ENCODE peak calls at places on chromosomes 1 and 21, in ten cellular contexts. One of them, this sample, is unnamed.

GRCh38 chr1:19597463-19598309 is 46.4 kb upstream of the NBL1 start:
- DNase-seq in colonic mucosa: peak; percentile 56
- DNase-seq in cardiac muscle cell: peak; percentile 62
- DNase-seq in body of pancreas: peak; percentile 46
- DNase-seq in neural progenitor cell: no peak
- DNase-seq in mesendoderm: peak; percentile 61
- DNase-seq in IMR-90: peak; percentile 47
- DNase-seq in transverse colon: no peak
- DNase-seq in HCT116: peak; percentile 19
- DNase-seq in breast epithelium: no peak
- DNase-seq in this sample: no peak

GRCh38 chr1:1422465-1423244 is 1.6 kb upstream of the ANKRD65 start:
- DNase-seq in colonic mucosa: no peak
- DNase-seq in cardiac muscle cell: no peak
- DNase-seq in body of pancreas: no peak
- DNase-seq in neural progenitor cell: no peak
- DNase-seq in mesendoderm: peak; percentile 99
- DNase-seq in IMR-90: peak; percentile 50
- DNase-seq in transverse colon: no peak
- DNase-seq in HCT116: no peak
- DNase-seq in breast epithelium: no peak
- DNase-seq in this sample: peak; percentile 69

GRCh38 chr1:64574301-64574700 is 104.4 kb downstream of the CACHD1 start:
- DNase-seq in colonic mucosa: no peak
- DNase-seq in cardiac muscle cell: no peak
- DNase-seq in body of pancreas: no peak
- DNase-seq in neural progenitor cell: no peak
- DNase-seq in mesendoderm: no peak
- DNase-seq in IMR-90: peak; percentile 21
- DNase-seq in transverse colon: no peak
- DNase-seq in HCT116: no peak
- DNase-seq in breast epithelium: no peak
- DNase-seq in this sample: no peak

GRCh38 chr1:65208577-65208976 is 60.6 kb downstream of the AK4 start:
- DNase-seq in colonic mucosa: no peak
- DNase-seq in cardiac muscle cell: no peak
- DNase-seq in body of pancreas: no peak
- DNase-seq in neural progenitor cell: no peak
- DNase-seq in mesendoderm: no peak
- DNase-seq in IMR-90: no peak
- DNase-seq in transverse colon: no peak
- DNase-seq in HCT116: no peak
- DNase-seq in breast epithelium: no peak
- DNase-seq in this sample: no peak

GRCh38 chr1:30088594-30089556 is 634.5 kb downstream of the MATN1 start:
- DNase-seq in colonic mucosa: peak; percentile 80
- DNase-seq in cardiac muscle cell: peak; percentile 9
- DNase-seq in body of pancreas: peak; percentile 29
- DNase-seq in neural progenitor cell: no peak
- DNase-seq in mesendoderm: no peak
- DNase-seq in IMR-90: no peak
- DNase-seq in transverse colon: peak; percentile 73
- DNase-seq in HCT116: no peak
- DNase-seq in breast epithelium: no peak
- DNase-seq in this sample: peak; percentile 56

GRCh38 chr1:153387785-153388184 is 3.1 kb downstream of the S100A8 start:
- DNase-seq in colonic mucosa: no peak
- DNase-seq in cardiac muscle cell: no peak
- DNase-seq in body of pancreas: no peak
- DNase-seq in neural progenitor cell: no peak
- DNase-seq in mesendoderm: no peak
- DNase-seq in IMR-90: no peak
- DNase-seq in transverse colon: no peak
- DNase-seq in HCT116: no peak
- DNase-seq in breast epithelium: no peak
- DNase-seq in this sample: no peak

GRCh38 chr1:201536542-201536941 is 2.4 kb upstream of the NAV1 start:
- DNase-seq in colonic mucosa: no peak
- DNase-seq in cardiac muscle cell: peak; percentile 75
- DNase-seq in body of pancreas: no peak
- DNase-seq in neural progenitor cell: no peak
- DNase-seq in mesendoderm: no peak
- DNase-seq in IMR-90: peak; percentile 92
- DNase-seq in transverse colon: peak; percentile 43
- DNase-seq in HCT116: peak; percentile 35
- DNase-seq in breast epithelium: no peak
- DNase-seq in this sample: peak; percentile 35

GRCh38 chr1:76125441-76126215 is 51.1 kb downstream of the ST6GALNAC3 start:
- DNase-seq in colonic mucosa: no peak
- DNase-seq in cardiac muscle cell: no peak
- DNase-seq in body of pancreas: no peak
- DNase-seq in neural progenitor cell: no peak
- DNase-seq in mesendoderm: no peak
- DNase-seq in IMR-90: no peak
- DNase-seq in transverse colon: no peak
- DNase-seq in HCT116: no peak
- DNase-seq in breast epithelium: no peak
- DNase-seq in this sample: no peak

GRCh38 chr1:204837440-204838084 is 33.1 kb upstream of the NFASC start:
- DNase-seq in colonic mucosa: peak; percentile 40
- DNase-seq in cardiac muscle cell: peak; percentile 69
- DNase-seq in body of pancreas: peak; percentile 46
- DNase-seq in neural progenitor cell: peak; percentile 90
- DNase-seq in mesendoderm: peak; percentile 89
- DNase-seq in IMR-90: peak; percentile 52
- DNase-seq in transverse colon: no peak
- DNase-seq in HCT116: no peak
- DNase-seq in breast epithelium: no peak
- DNase-seq in this sample: peak; percentile 66

GRCh38 chr1:200982071-200982945 is 41.2 kb downstream of the KIF21B start:
- DNase-seq in colonic mucosa: no peak
- DNase-seq in cardiac muscle cell: peak; percentile 92
- DNase-seq in body of pancreas: no peak
- DNase-seq in neural progenitor cell: no peak
- DNase-seq in mesendoderm: no peak
- DNase-seq in IMR-90: peak; percentile 52
- DNase-seq in transverse colon: no peak
- DNase-seq in HCT116: no peak
- DNase-seq in breast epithelium: no peak
- DNase-seq in this sample: peak; percentile 40

GRCh38 chr1:111203681-111204210 is 3.3 kb upstream of the DENND2D start:
- DNase-seq in colonic mucosa: peak; percentile 88
- DNase-seq in cardiac muscle cell: peak; percentile 74
- DNase-seq in body of pancreas: peak; percentile 87
- DNase-seq in neural progenitor cell: no peak
- DNase-seq in mesendoderm: no peak
- DNase-seq in IMR-90: no peak
- DNase-seq in transverse colon: peak; percentile 92
- DNase-seq in HCT116: peak; percentile 51
- DNase-seq in breast epithelium: peak; percentile 75
- DNase-seq in this sample: no peak

GRCh38 chr21:39009587-39010225 is 173.5 kb downstream of the PSMG1 start:
- DNase-seq in colonic mucosa: no peak
- DNase-seq in cardiac muscle cell: no peak
- DNase-seq in body of pancreas: no peak
- DNase-seq in neural progenitor cell: no peak
- DNase-seq in mesendoderm: no peak
- DNase-seq in IMR-90: no peak
- DNase-seq in transverse colon: no peak
- DNase-seq in HCT116: no peak
- DNase-seq in breast epithelium: no peak
- DNase-seq in this sample: no peak

GRCh38 chr1:81213279-81213678 is 587.5 kb upstream of the ADGRL2 start:
- DNase-seq in colonic mucosa: no peak
- DNase-seq in cardiac muscle cell: no peak
- DNase-seq in body of pancreas: no peak
- DNase-seq in neural progenitor cell: no peak
- DNase-seq in mesendoderm: peak; percentile 51
- DNase-seq in IMR-90: no peak
- DNase-seq in transverse colon: no peak
- DNase-seq in HCT116: no peak
- DNase-seq in breast epithelium: no peak
- DNase-seq in this sample: no peak

GRCh38 chr1:156336242-156336641 is 1.9 kb downstream of the CCT3 start:
- DNase-seq in colonic mucosa: no peak
- DNase-seq in cardiac muscle cell: peak; percentile 6
- DNase-seq in body of pancreas: no peak
- DNase-seq in neural progenitor cell: peak; percentile 16
- DNase-seq in mesendoderm: peak; percentile 13
- DNase-seq in IMR-90: no peak
- DNase-seq in transverse colon: no peak
- DNase-seq in HCT116: peak; percentile 19
- DNase-seq in breast epithelium: no peak
- DNase-seq in this sample: no peak

GRCh38 chr1:92577251-92577895 is 90.6 kb upstream of the GFI1 start:
- DNase-seq in colonic mucosa: no peak
- DNase-seq in cardiac muscle cell: peak; percentile 73
- DNase-seq in body of pancreas: no peak
- DNase-seq in neural progenitor cell: peak; percentile 7
- DNase-seq in mesendoderm: no peak
- DNase-seq in IMR-90: peak; percentile 29
- DNase-seq in transverse colon: no peak
- DNase-seq in HCT116: no peak
- DNase-seq in breast epithelium: no peak
- DNase-seq in this sample: no peak

GRCh38 chr1:25198731-25199231 is 33.5 kb downstream of the SYF2 start:
- DNase-seq in colonic mucosa: peak; percentile 51
- DNase-seq in cardiac muscle cell: peak; percentile 12
- DNase-seq in body of pancreas: peak; percentile 50
- DNase-seq in neural progenitor cell: peak; percentile 41
- DNase-seq in mesendoderm: no peak
- DNase-seq in IMR-90: no peak
- DNase-seq in transverse colon: peak; percentile 53
- DNase-seq in HCT116: no peak
- DNase-seq in breast epithelium: peak; percentile 93
- DNase-seq in this sample: peak; percentile 45

DNA sequence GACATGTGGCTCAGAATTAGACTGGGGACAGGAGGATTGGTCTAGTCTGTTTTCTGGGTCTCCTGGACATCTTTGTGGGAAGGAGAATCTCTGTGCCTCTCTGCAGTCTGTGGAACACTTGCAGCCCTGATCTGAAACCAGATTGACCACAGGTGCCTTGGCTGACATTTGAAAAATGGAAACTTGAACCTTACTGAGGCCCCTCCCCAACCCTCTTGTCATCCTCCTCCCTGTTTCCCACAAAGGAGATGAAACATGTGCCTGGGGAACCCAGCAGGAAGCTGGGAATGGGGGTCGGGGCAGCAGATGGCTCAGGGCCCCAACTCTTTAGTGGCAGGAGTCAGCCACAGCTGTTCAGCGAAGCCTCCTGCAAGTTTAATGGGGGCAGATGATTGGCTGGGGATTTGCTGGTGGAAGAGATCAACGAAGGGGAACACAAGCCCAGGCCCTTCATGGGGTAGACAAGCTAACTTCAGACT is 18.1 kb downstream of the VASH2 start:
- DNase-seq in colonic mucosa: no peak
- DNase-seq in cardiac muscle cell: no peak
- DNase-seq in body of pancreas: no peak
- DNase-seq in neural progenitor cell: no peak
- DNase-seq in mesendoderm: no peak
- DNase-seq in IMR-90: no peak
- DNase-seq in transverse colon: no peak
- DNase-seq in HCT116: no peak
- DNase-seq in breast epithelium: no peak
- DNase-seq in this sample: peak; percentile 99
- H3K27ac ChIP-seq in colonic mucosa: no peak overlapping the region
- H3K27ac ChIP-seq in cardiac muscle cell: no peak overlapping the region
- H3K27ac ChIP-seq in body of pancreas: no peak overlapping the region
- H3K27ac ChIP-seq in neural progenitor cell: no peak overlapping the region
- H3K27ac ChIP-seq in mesendoderm: no peak overlapping the region
- H3K27ac ChIP-seq in IMR-90: no peak overlapping the region
- H3K27ac ChIP-seq in transverse colon: no peak overlapping the region
- H3K27ac ChIP-seq in HCT116: no peak overlapping the region
- H3K27ac ChIP-seq in breast epithelium: no peak overlapping the region
- H3K27ac ChIP-seq in this sample: peak overlapping the region; percentile 97

GRCh38 chr1:172451002-172451443 is 7.2 kb upstream of the PIGC start:
- DNase-seq in colonic mucosa: peak; percentile 26
- DNase-seq in cardiac muscle cell: peak; percentile 53
- DNase-seq in body of pancreas: peak; percentile 65
- DNase-seq in neural progenitor cell: no peak
- DNase-seq in mesendoderm: no peak
- DNase-seq in IMR-90: peak; percentile 79
- DNase-seq in transverse colon: no peak
- DNase-seq in HCT116: no peak
- DNase-seq in breast epithelium: no peak
- DNase-seq in this sample: no peak
- H3K27ac ChIP-seq in colonic mucosa: no peak overlapping the region
- H3K27ac ChIP-seq in cardiac muscle cell: peak overlapping the region; percentile 84
- H3K27ac ChIP-seq in body of pancreas: peak overlapping the region; percentile 84
- H3K27ac ChIP-seq in neural progenitor cell: peak overlapping the region; percentile 56
- H3K27ac ChIP-seq in mesendoderm: no peak overlapping the region
- H3K27ac ChIP-seq in IMR-90: no peak overlapping the region
- H3K27ac ChIP-seq in transverse colon: no peak overlapping the region
- H3K27ac ChIP-seq in HCT116: no peak overlapping the region
- H3K27ac ChIP-seq in breast epithelium: no peak overlapping the region
- H3K27ac ChIP-seq in this sample: no peak overlapping the region

DNA sequence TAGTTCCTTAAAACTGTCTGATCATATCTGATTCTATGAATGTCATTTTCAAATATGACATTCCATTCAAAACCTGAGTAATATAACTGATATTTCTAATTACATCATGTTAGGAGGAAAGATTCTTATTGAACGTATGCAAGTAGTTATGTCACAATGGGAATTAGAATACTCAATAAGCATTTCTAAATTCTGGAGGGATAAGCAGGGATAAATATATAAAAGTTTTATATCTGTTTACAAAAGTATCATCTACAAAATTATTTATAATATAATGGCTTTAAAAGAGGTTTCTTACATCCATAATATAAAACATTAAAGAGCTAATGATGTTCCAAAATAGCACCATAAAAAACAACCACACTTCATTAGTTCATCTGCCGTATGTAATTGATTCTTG is at the start of gene OR14A2:
- DNase-seq in colonic mucosa: no peak
- DNase-seq in cardiac muscle cell: no peak
- DNase-seq in body of pancreas: no peak
- DNase-seq in neural progenitor cell: no peak
- DNase-seq in mesendoderm: no peak
- DNase-seq in IMR-90: no peak
- DNase-seq in transverse colon: no peak
- DNase-seq in HCT116: no peak
- DNase-seq in breast epithelium: no peak
- DNase-seq in this sample: no peak
- H3K27ac ChIP-seq in colonic mucosa: no peak within 1 kb of the TSS
- H3K27ac ChIP-seq in cardiac muscle cell: no peak within 1 kb of the TSS
- H3K27ac ChIP-seq in body of pancreas: no peak within 1 kb of the TSS
- H3K27ac ChIP-seq in neural progenitor cell: no peak within 1 kb of the TSS
- H3K27ac ChIP-seq in mesendoderm: no peak within 1 kb of the TSS
- H3K27ac ChIP-seq in IMR-90: no peak within 1 kb of the TSS
- H3K27ac ChIP-seq in transverse colon: no peak within 1 kb of the TSS
- H3K27ac ChIP-seq in HCT116: no peak within 1 kb of the TSS
- H3K27ac ChIP-seq in breast epithelium: no peak within 1 kb of the TSS
- H3K27ac ChIP-seq in this sample: peak within 1 kb of the TSS; percentile 95

DNA sequence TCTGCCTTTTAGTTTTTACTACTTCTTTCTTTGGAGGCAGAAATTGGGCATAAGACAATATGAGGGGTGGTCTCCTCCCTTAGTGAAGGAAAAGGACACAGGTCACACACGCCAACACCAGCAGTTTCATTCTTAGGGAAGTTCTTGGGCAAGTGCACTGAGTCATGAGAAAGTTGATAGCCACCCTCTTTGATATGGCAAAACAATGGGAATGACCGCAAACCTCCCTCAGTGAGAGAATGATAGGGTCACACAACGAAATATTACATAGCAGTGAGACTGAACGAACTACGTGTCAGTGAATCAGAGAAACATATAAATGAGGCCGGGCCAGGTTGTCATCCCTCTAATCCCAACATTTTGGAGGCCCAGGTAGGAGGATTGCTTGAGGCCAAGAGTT is 20.0 kb downstream of the IL6R start:
- DNase-seq in colonic mucosa: no peak
- DNase-seq in cardiac muscle cell: peak; percentile 68
- DNase-seq in body of pancreas: no peak
- DNase-seq in neural progenitor cell: no peak
- DNase-seq in mesendoderm: no peak
- DNase-seq in IMR-90: no peak
- DNase-seq in transverse colon: no peak
- DNase-seq in HCT116: no peak
- DNase-seq in breast epithelium: no peak
- DNase-seq in this sample: no peak
- H3K27ac ChIP-seq in colonic mucosa: no peak overlapping the region
- H3K27ac ChIP-seq in cardiac muscle cell: no peak overlapping the region
- H3K27ac ChIP-seq in body of pancreas: no peak overlapping the region
- H3K27ac ChIP-seq in neural progenitor cell: no peak overlapping the region
- H3K27ac ChIP-seq in mesendoderm: no peak overlapping the region
- H3K27ac ChIP-seq in IMR-90: no peak overlapping the region
- H3K27ac ChIP-seq in transverse colon: peak overlapping the region; percentile 97
- H3K27ac ChIP-seq in HCT116: no peak overlapping the region
- H3K27ac ChIP-seq in breast epithelium: peak overlapping the region; percentile 82
- H3K27ac ChIP-seq in this sample: no peak overlapping the region